ENCODE peak calls at places on chromosomes 2 and 18, in nine cellular contexts. V is upper lobe of right lung, X is kidney, O is fibroblast of lung, P is tibial artery, I is Peyer's patch, Y is left ventricle myocardium inferior, F is endothelial cell of umbilical vein, G is mammary epithelial cell. C is an unnamed sample. For H3K4me1, the result is how much of the 10 kb centered on the place peaks cover.

GRCh38 chr2:9113916-9114315 is 92.7 kb upstream of the ASAP2 start:
- DNase-seq in X (no peak), I (no peak), G (no peak), P (no peak), Y (no peak), V (no peak), F (no peak), O (no peak), C (no peak)

GRCh38 chr18:36120297-36120696 is 8.8 kb downstream of the SLC39A6 start:
- DNase-seq in G (no peak), P (no peak), I (no peak), X (no peak), F (no peak), V (no peak), O (no peak), Y (no peak), C (no peak)

GRCh38 chr2:69138793-69139510 is 126.0 kb downstream of the ANTXR1 start:
- DNase-seq in X (no peak), I (no peak), G (peak), O (peak), F (no peak), P (peak), V (no peak), Y (no peak), C (no peak)

GRCh38 chr2:234444888-234445287 is 52.0 kb downstream of the ARL4C start:
- DNase-seq in V (no peak), Y (peak), G (peak), O (peak), I (peak), X (no peak), P (no peak), F (peak), C (no peak)

GRCh38 chr2:27807476-27807875 is 36.0 kb downstream of the MRPL33 start:
- DNase-seq in F (peak), X (no peak), I (no peak), O (peak), V (no peak), G (peak), Y (no peak), P (no peak), C (peak)

GRCh38 chr2:111668741-111669140 is 215.3 kb downstream of the ANAPC1 start:
- DNase-seq in X (no peak), I (no peak), V (no peak), O (no peak), Y (no peak), P (no peak), F (no peak), G (no peak), C (no peak)

GRCh38 chr18:24991220-24991575 is 360.8 kb downstream of the ZNF521 start:
- DNase-seq in I (no peak), O (no peak), Y (no peak), P (no peak), G (no peak), F (no peak), V (no peak), X (no peak), C (no peak)

GRCh38 chr2:107303964-107304363 is 418.0 kb upstream of the ST6GAL2 start:
- DNase-seq in Y (no peak), P (no peak), O (no peak), X (no peak), I (no peak), F (no peak), V (no peak), G (no peak), C (no peak)

GRCh38 chr2:62485780-62486765 is 19.9 kb downstream of the TMEM17 start:
- DNase-seq in V (no peak), Y (no peak), X (no peak), F (no peak), I (no peak), O (peak), G (peak), P (no peak), C (no peak)

GRCh38 chr18:35524236-35524635 is 26.5 kb upstream of the INO80C start:
- DNase-seq in X (peak), Y (no peak), V (no peak), G (no peak), P (peak), F (no peak), I (no peak), O (no peak), C (no peak)

GRCh38 chr2:100730290-100730868 is 89.6 kb upstream of the NPAS2 start:
- DNase-seq in F (peak), X (no peak), Y (peak), P (peak), I (no peak), G (peak), O (peak), V (peak), C (peak)

GRCh38 chr2:229713371-229714079 is 830 bp downstream of the DNER start:
- DNase-seq in V (no peak), G (no peak), O (no peak), Y (no peak), F (no peak), P (no peak), X (peak), I (no peak), C (no peak)

GRCh38 chr2:20579866-20580265 is 71.0 kb downstream of the HS1BP3 start:
- DNase-seq in O (no peak), V (peak), Y (peak), F (no peak), I (no peak), P (no peak), G (no peak), X (peak), C (no peak)

GRCh38 chr2:176582183-176582582 is 312.9 kb downstream of the MTX2 start:
- DNase-seq in F (peak), Y (no peak), O (no peak), X (no peak), P (no peak), V (no peak), I (no peak), G (no peak), C (no peak)

GRCh38 chr2:192029089-192029488 is 165.6 kb downstream of the TMEFF2 start:
- DNase-seq in P (no peak), O (peak), F (no peak), X (no peak), G (peak), I (no peak), V (no peak), Y (no peak), C (peak)

GRCh38 chr18:58388736-58389135 is 240.2 kb downstream of the ALPK2 start:
- DNase-seq in F (no peak), X (no peak), I (no peak), O (no peak), V (no peak), Y (no peak), G (no peak), P (no peak), C (no peak)

GRCh38 chr18:11752116-11752911 is 63.2 kb downstream of the GNAL start:
- DNase-seq in F (no peak), P (no peak), V (no peak), X (no peak), Y (no peak), I (no peak), O (peak), G (no peak), C (no peak)

GRCh38 chr2:9199716-9200633 is 6.6 kb upstream of the ASAP2 start:
- DNase-seq in Y (no peak), G (no peak), I (no peak), F (no peak), V (no peak), P (no peak), O (peak), X (no peak), C (no peak)

GRCh38 chr18:55018602-55019001 is 59.3 kb upstream of the CCDC68 start:
- DNase-seq in G (no peak), V (no peak), F (peak), I (no peak), Y (no peak), P (no peak), O (peak), X (no peak), C (no peak)

GRCh38 chr2:181085729-181086128 is 105.3 kb downstream of the UBE2E3 start:
- DNase-seq in P (no peak), X (no peak), F (no peak), V (no peak), I (no peak), Y (no peak), O (no peak), G (no peak), C (no peak)

GRCh38 chr18:36386150-36386920 is 88.8 kb downstream of the FHOD3 start:
- DNase-seq in O (no peak), F (no peak), I (no peak), V (no peak), G (peak), P (no peak), Y (no peak), X (no peak), C (no peak)

GRCh38 chr18:43049021-43049420 is 66.5 kb downstream of the RIT2 start:
- DNase-seq in I (no peak), O (peak), P (no peak), X (no peak), V (no peak), Y (no peak), F (no peak), G (no peak), C (no peak)

GRCh38 chr2:126664234-126664633 is 8.3 kb downstream of the GYPC start:
- DNase-seq in G (no peak), I (no peak), P (no peak), F (no peak), V (no peak), Y (no peak), O (no peak), X (no peak), C (no peak)

GRCh38 chr2:28226558-28226957 is 166.1 kb upstream of the FOSL2 start:
- DNase-seq in G (no peak), P (no peak), V (no peak), F (no peak), I (no peak), X (no peak), Y (no peak), O (no peak), C (no peak)

GRCh38 chr2:95274291-95275150 is at the start of gene PROM2:
- DNase-seq in P (peak), F (no peak), O (no peak), Y (no peak), X (peak), V (peak), G (peak), I (no peak), C (peak)

GRCh38 chr18:76922107-76922506 is 99.8 kb downstream of the ZNF236 start:
- DNase-seq in X (no peak), Y (no peak), I (peak), O (peak), P (peak), V (peak), G (peak), F (peak), C (peak)

GRCh38 chr2:136242687-136243277 is 124.8 kb upstream of the CXCR4 start:
- DNase-seq in V (no peak), Y (no peak), I (peak), F (peak), P (no peak), O (no peak), G (no peak), X (no peak), C (no peak)

GRCh38 chr2:152566034-152566727 is 151.1 kb downstream of the PRPF40A start:
- DNase-seq in O (no peak), F (no peak), X (no peak), I (no peak), G (no peak), Y (no peak), P (no peak), V (no peak), C (no peak)

GRCh38 chr18:23718243-23718720 is 29.0 kb downstream of the LAMA3 start:
- DNase-seq in I (no peak), X (no peak), Y (no peak), O (peak), P (no peak), G (no peak), V (no peak), F (peak), C (no peak)

GRCh38 chr2:128442891-128443302 is 124.2 kb upstream of the HS6ST1 start:
- DNase-seq in X (peak), Y (no peak), F (no peak), V (peak), P (peak), G (no peak), O (no peak), I (no peak), C (peak)

GRCh38 chr2:39124770-39125075 is 3.9 kb upstream of the SOS1 start:
- DNase-seq in O (no peak), P (no peak), X (no peak), Y (no peak), G (no peak), V (no peak), I (peak), F (no peak), C (no peak)

GRCh38 chr2:33665039-33665438 is 65.9 kb upstream of the FAM98A start:
- DNase-seq in F (no peak), V (no peak), G (no peak), O (no peak), X (no peak), Y (no peak), P (no peak), I (no peak), C (no peak)

GRCh38 chr18:56221195-56222065 is 417.0 kb downstream of the TXNL1 start:
- DNase-seq in P (no peak), I (no peak), X (no peak), O (no peak), Y (no peak), G (peak), F (no peak), V (no peak), C (no peak)

GRCh38 chr2:19351499-19351898 is 6.9 kb downstream of the OSR1 start:
- DNase-seq in X (no peak), I (no peak), G (no peak), F (no peak), P (no peak), Y (no peak), V (no peak), O (no peak), C (no peak)

DNA sequence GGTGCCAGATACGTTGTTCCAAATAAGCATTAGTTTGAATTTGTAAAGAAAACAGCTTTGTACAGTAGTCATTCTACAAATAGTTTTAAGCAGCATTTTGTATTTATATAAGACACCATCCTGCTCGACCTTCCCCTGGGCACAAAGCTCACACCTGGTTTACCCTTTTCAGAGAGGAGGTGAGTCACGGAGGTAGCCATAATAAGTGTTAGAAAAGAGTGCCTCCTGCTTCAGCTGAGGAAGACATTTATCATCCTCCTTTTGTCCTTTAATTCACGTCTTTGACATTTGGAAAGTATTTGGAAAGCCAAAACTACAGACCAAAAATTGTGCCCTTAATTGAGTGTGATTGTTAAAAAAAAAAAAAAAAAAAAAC is 6.8 kb downstream of the RAB12 start:
- DNase-seq in O (no peak), V (no peak), F (no peak), I (no peak), P (no peak), G (peak), Y (no peak), X (no peak), C (no peak)
- H3K4me1 ChIP-seq in O (under half), V (under half), F (under half), I (under half), P (under half), G (under half), Y (half or more), X (under half), C (under half)

DNA sequence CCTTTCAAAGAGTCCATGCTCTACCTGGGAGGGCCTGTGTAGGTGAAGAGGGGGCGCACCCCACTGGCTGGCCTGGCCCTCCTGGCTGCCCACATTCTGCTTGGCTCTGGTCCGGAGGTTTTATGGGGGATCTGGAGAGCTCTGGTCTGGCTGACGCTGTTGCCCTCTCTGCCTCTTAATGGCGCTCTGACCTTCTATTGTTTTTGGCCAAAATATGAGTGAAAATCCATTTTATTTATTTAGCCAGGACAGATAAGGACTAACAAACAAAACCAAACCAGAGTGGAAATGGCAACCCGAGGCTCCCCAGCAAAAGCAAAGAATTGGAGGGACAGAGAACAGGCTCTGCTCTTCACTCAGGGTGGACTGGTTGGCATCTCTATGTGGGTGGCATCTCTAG is 45.7 kb downstream of the PRKCE start:
- DNase-seq in I (no peak), P (no peak), Y (no peak), G (no peak), O (no peak), X (no peak), V (no peak), F (no peak), C (no peak)
- H3K4me1 ChIP-seq in I (under half), P (under half), Y (under half), G (under half), O (under half), X (under half), V (under half), F (under half), C (under half)

GRCh38 chr2:207141381-207141780 is 24.4 kb downstream of the KLF7 start:
- DNase-seq in O (no peak), V (no peak), F (no peak), P (no peak), Y (no peak), X (no peak), I (no peak), G (no peak), C (no peak)

GRCh38 chr2:207139551-207139950 is 26.2 kb downstream of the KLF7 start:
- DNase-seq in Y (no peak), X (no peak), F (no peak), P (no peak), O (no peak), V (no peak), I (no peak), G (no peak), C (no peak)

GRCh38 chr2:207137922-207138321 is 27.8 kb downstream of the KLF7 start:
- DNase-seq in V (no peak), Y (no peak), G (no peak), O (no peak), P (no peak), X (no peak), F (no peak), I (no peak), C (no peak)

GRCh38 chr2:207136872-207137271 is 28.9 kb downstream of the KLF7 start:
- DNase-seq in P (no peak), V (no peak), X (no peak), F (no peak), G (no peak), Y (no peak), I (no peak), O (no peak), C (no peak)

GRCh38 chr2:207138573-207139297 is 27.0 kb downstream of the KLF7 start:
- DNase-seq in I (no peak), P (no peak), X (no peak), O (no peak), V (no peak), Y (no peak), F (no peak), G (no peak), C (no peak)
- H3K4me1 ChIP-seq in I (under half), P (half or more), X (under half), O (under half), V (half or more), Y (half or more), F (half or more), G (under half), C (under half)

GRCh38 chr2:10933700-10934225 is 22.0 kb downstream of the KCNF1 start:
- DNase-seq in V (no peak), G (peak), P (no peak), Y (no peak), X (no peak), F (no peak), O (no peak), I (no peak), C (no peak)

GRCh38 chr2:10935953-10936942 is 24.5 kb downstream of the KCNF1 start:
- DNase-seq in P (no peak), Y (no peak), I (no peak), O (peak), V (no peak), G (peak), X (no peak), F (peak), C (peak)

GRCh38 chr2:10934308-10934978 is 22.7 kb downstream of the KCNF1 start:
- DNase-seq in F (no peak), Y (no peak), O (no peak), I (no peak), P (no peak), X (peak), V (peak), G (no peak), C (no peak)

GRCh38 chr2:10934979-10935350 is 23.2 kb downstream of the KCNF1 start:
- DNase-seq in X (peak), Y (no peak), V (no peak), P (no peak), O (no peak), G (no peak), I (no peak), F (no peak), C (no peak)

GRCh38 chr2:10935366-10935918 is 23.7 kb downstream of the KCNF1 start:
- DNase-seq in O (no peak), I (no peak), V (no peak), Y (no peak), X (no peak), G (no peak), P (no peak), F (no peak), C (no peak)
- H3K4me1 ChIP-seq in O (under half), I (under half), V (under half), Y (under half), X (under half), G (under half), P (under half), F (under half), C (under half)

DNA sequence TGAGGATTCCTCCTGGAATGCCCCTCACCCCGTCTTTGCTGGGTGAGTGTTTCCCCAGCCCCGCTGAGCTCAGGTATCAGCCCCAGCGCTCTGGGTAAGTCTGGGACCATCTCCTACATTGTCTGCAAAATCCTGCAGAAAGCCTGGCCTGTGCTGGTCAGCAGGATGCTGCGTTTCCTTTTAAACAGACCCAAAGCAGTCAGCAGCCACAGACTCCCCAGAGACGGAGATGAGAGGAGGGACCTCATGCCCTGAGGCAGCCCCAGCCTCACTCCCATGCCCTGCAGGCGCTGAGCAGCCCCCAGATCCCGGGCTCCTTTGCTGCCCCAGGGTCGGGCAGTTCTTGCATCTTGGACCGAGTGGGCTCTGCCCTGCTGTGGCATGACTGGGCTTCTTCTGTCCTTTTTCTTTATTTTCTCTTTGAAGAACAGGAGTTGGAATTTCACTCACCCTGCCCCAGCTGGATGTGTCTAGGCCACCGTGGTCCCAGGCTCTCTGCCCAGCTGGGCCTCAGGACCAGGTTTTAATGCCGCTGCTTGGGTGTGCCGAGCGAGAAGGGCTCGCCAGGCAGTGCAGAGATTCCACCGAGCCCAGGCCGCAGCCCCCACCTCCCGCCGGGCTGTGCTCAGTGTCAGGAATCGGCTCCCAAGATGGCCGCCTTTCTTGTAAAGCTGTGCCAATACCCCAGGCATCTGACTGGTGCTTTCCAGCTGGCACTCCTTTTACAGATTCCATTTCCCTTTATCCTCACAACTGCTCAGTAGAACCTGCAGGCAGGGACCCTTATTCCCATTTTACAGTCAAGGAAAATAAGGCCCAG is 43.6 kb downstream of the ODC1 start:
- DNase-seq in G (no peak), X (no peak), O (no peak), V (no peak), I (no peak), P (no peak), F (no peak), Y (no peak), C (no peak)
- H3K4me1 ChIP-seq in G (half or more), X (half or more), O (under half), V (half or more), I (under half), P (under half), F (half or more), Y (half or more), C (under half)

C was measured in Caco-2.